ENCODE peak calls at places on chromosomes 4 and X, in five cellular contexts. Q, L, B, K and D are unnamed samples.

GRCh38 chrX:133588827-133589226 is 173.5 kb upstream of the GPC4 start:
- DNase-seq in Q (no peak), L (no peak), B (no peak), K (no peak), D (no peak)

GRCh38 chrX:52217494-52218160 is 32.9 kb downstream of the MAGED4 start:
- DNase-seq in Q (no peak), L (no peak), B (no peak), K (no peak), D (no peak)

GRCh38 chrX:147738260-147738659 is 173.5 kb upstream of the FMR1 start:
- DNase-seq in Q (no peak), L (no peak), B (no peak), K (no peak), D (no peak)

GRCh38 chrX:13319953-13320352 is at the start of gene ATXN3L:
- DNase-seq in Q (no peak), L (no peak), B (no peak), K (no peak), D (no peak)

GRCh38 chrX:1528186-1528883 is 8.7 kb downstream of the P2RY8 start:
- DNase-seq in Q (no peak), L (no peak), B (no peak), K (no peak), D (no peak)

GRCh38 chrX:75746891-75747639 is 38.0 kb downstream of the MAGEE2 start:
- DNase-seq in Q (peak), L (peak), B (no peak), K (peak), D (peak)

GRCh38 chr4:77418333-77418732 is 187.3 kb upstream of the CXCL13 start:
- DNase-seq in Q (peak), L (no peak), B (no peak), K (no peak), D (no peak)

GRCh38 chr4:164203476-164203875 is 550.5 kb upstream of the SMIM31 start:
- DNase-seq in Q (no peak), L (no peak), B (no peak), K (no peak), D (no peak)

GRCh38 chr4:157294575-157294974 is 74.0 kb downstream of the GRIA2 start:
- DNase-seq in Q (no peak), L (no peak), B (no peak), K (no peak), D (no peak)

GRCh38 chr4:163492951-163493504 is 1.5 kb upstream of the TMA16 start:
- DNase-seq in Q (no peak), L (no peak), B (no peak), K (no peak), D (no peak)

GRCh38 chr4:1359161-1359535 is 12.1 kb downstream of the UVSSA start:
- DNase-seq in Q (no peak), L (no peak), B (no peak), K (no peak), D (no peak)

GRCh38 chrX:40314070-40314469 is 216.3 kb upstream of the BCOR start:
- DNase-seq in Q (no peak), L (no peak), B (no peak), K (no peak), D (no peak)

GRCh38 chr4:37827030-37827705 is 682 bp downstream of the PGM2 start:
- DNase-seq in Q (peak), L (peak), B (no peak), K (peak), D (no peak)

GRCh38 chrX:71178908-71179307 is 34.3 kb downstream of the NLGN3 start:
- DNase-seq in Q (peak), L (peak), B (no peak), K (peak), D (no peak)

GRCh38 chr4:145954924-145955339 is 16.3 kb upstream of the ZNF827 start:
- DNase-seq in Q (no peak), L (peak), B (no peak), K (no peak), D (no peak)

GRCh38 chr4:8284391-8284790 is 14.8 kb downstream of the HTRA3 start:
- DNase-seq in Q (no peak), L (no peak), B (no peak), K (no peak), D (no peak)
- H3K27ac ChIP-seq in Q (no peak), L (no peak), B (no peak), K (no peak), D (peak)

DNA sequence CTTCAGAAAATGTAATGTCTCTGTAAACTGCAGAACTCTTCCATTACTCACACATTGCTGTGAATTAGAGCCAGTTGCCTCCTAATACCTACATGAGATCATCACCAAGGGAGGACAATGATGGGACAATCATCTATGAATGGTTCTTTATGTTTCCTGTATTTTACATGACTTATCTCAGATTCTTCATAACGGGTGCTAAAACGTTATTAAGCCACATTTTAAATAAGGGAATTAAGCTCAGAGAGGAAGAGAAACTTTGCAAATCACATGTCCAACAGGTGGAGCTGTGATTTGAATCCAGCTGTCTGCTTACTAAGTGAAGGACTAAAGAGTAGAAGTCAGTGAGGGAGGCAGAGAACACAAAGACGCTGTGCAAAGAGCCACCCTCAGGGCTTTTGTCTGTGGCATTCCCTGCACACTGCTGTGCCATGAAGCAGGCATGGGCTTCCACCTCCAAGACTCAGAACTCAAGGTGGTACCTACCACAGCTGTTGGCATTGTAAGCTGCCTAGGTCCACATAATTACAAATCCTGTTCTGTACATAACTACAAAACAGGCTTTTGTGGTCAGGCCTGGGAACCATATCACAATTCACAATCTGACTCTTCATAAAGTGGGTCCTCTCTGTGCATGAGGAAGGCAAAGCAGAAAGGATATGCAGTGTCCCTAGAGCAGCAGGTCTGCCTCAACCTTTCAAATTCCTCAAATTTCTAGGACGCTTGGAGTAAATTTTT is 12.8 kb downstream of the TBC1D9 start:
- DNase-seq in Q (peak), L (no peak), B (no peak), K (no peak), D (no peak)
- H3K4me3 ChIP-seq in Q (no peak), L (no peak), B (no peak), K (no peak), D (no peak)

GRCh38 chrX:36684053-36684452 is 324.1 kb upstream of the FAM47C start:
- DNase-seq in Q (no peak), L (no peak), B (no peak), K (no peak), D (no peak)
- TF ChIP-seq CTCF in Q (no peak), L (no peak), B (no peak), K (no peak), D (no peak)

GRCh38 chr4:7094931-7095330 is 27.1 kb upstream of the GRPEL1 start:
- DNase-seq in Q (no peak), L (no peak), B (no peak), K (no peak), D (no peak)
- H3K27ac ChIP-seq in Q (no peak), L (no peak), B (no peak), K (no peak), D (no peak)

GRCh38 chr4:20251061-20251795 is 477 bp upstream of the SLIT2 start:
- DNase-seq in Q (no peak), L (no peak), B (no peak), K (no peak), D (no peak)
- H3K4me3 ChIP-seq in Q (peak), L (peak), B (peak), K (peak), D (peak)

DNA sequence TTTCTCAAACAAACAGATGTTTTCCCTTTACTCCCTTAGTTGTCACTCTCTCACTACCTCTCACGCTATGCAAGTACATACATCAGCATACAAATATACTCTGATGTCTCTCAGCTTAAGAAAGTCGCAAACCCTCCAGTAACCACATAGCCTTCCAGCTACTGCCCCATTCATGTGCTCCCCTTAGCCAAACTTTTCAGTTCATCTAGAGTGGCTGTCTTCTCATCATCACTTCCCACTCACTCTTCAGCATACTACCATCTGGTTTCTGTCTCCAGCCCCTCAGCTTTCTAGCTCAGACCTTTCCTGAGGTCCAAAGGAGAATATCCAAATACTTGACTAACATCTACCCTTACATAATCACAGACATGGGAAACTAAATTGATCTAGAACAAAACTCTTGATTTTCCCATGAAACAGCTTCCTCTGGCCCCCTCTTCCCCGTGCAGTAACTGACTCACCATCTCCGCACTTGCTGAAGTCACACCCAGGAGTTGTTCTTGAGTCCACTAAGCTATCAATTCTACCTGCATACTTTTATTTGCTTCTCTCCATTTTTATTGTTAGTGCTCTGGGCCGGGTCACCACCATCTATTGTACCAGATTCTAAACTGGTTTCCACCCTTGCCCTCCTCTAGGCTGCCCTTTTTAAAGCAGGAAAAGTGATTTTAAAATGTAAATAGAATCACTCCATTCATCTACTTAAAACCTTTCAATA is 57.2 kb downstream of the CASP6 start:
- DNase-seq in Q (no peak), L (no peak), B (no peak), K (no peak), D (no peak)
- TF ChIP-seq CTCF in Q (no peak), L (no peak), B (no peak), K (no peak), D (no peak)

GRCh38 chrX:19647731-19648588 is 132.7 kb upstream of the MAP3K15 start:
- DNase-seq in Q (no peak), L (no peak), B (no peak), K (no peak), D (no peak)
- H3K27ac ChIP-seq in Q (no peak), L (no peak), B (no peak), K (no peak), D (no peak)

GRCh38 chr4:10161840-10162239 is 45.2 kb upstream of the WDR1 start:
- DNase-seq in Q (no peak), L (no peak), B (no peak), K (no peak), D (no peak)

GRCh38 chr4:10160280-10160856 is 43.8 kb upstream of the WDR1 start:
- DNase-seq in Q (no peak), L (peak), B (no peak), K (no peak), D (no peak)

GRCh38 chr4:10163296-10163695 is 46.7 kb upstream of the WDR1 start:
- DNase-seq in Q (no peak), L (no peak), B (no peak), K (no peak), D (peak)

GRCh38 chr4:10161146-10161545 is 44.5 kb upstream of the WDR1 start:
- DNase-seq in Q (no peak), L (no peak), B (no peak), K (no peak), D (no peak)

DNA sequence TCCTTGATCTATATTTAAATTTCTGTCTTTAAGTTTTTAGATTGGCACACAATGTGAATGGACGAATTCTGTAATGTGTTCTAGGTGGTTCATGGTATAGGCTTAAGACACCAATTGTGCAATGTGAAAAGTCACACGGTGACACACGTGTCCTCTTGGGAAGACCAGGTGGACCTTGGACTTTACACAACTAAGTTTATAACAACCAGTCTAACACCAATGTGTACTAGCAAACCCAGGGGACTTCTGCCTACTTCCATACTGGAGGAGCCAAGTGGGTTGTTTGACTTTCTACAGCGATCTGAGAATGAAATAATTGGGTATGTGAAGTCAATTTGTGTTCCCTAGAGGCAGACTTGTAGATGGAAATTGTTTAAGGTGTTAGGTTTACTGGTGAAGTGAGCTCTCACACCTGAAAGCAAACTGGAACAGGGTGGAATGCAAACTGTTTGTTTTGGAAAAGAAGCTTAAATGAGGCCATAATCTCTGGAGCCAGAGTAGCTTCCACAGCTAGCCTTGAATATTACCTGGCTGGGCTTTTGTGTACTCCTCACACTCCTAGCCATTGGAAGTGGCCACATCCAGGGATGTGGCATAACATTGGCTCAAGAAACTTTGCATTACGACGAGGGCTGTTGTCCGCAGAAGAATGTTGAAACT is 45.9 kb upstream of the WDR1 start:
- DNase-seq in Q (peak), L (no peak), B (no peak), K (no peak), D (no peak)
- H3K4me3 ChIP-seq in Q (no peak), L (no peak), B (no peak), K (no peak), D (no peak)